ENCODE peak calls at places on chromosomes 5 and 9, in four cellular contexts. E is Panc1, N is K562, C is HepG2. P is an unnamed sample.

GRCh38 chr5:134547579-134547978 is 22.1 kb downstream of the JADE2 start:
- DNase-seq in C (no peak), E (no peak), N (no peak), P (no peak)

GRCh38 chr9:130940693-130941576 is 1.9 kb upstream of the FIBCD1 start:
- DNase-seq in E (no peak), N (peak), C (peak), P (peak)

GRCh38 chr5:108747111-108748009 is at the start of gene FER:
- DNase-seq in N (peak), C (peak), E (no peak), P (peak)

GRCh38 chr5:124371121-124371706 is 375.2 kb downstream of the ZNF608 start:
- DNase-seq in E (no peak), C (no peak), N (no peak), P (no peak)

GRCh38 chr5:78961743-78962142 is 23.4 kb downstream of the ARSB start:
- DNase-seq in C (no peak), E (no peak), N (no peak), P (no peak)

GRCh38 chr5:42241636-42242035 is 181.6 kb upstream of the GHR start:
- DNase-seq in C (no peak), E (no peak), N (no peak), P (no peak)

GRCh38 chr5:146620031-146620662 is 104.2 kb upstream of the GPR151 start:
- DNase-seq in N (no peak), C (no peak), E (no peak), P (no peak)

GRCh38 chr9:70340572-70340971 is 73.9 kb downstream of the KLF9 start:
- DNase-seq in C (peak), E (no peak), N (peak), P (no peak)

GRCh38 chr9:34992376-34992951 is 2.9 kb downstream of the DNAJB5 start:
- DNase-seq in C (peak), E (no peak), N (peak), P (peak)

GRCh38 chr5:7755958-7756357 is 95.0 kb downstream of the CFAP90 start:
- DNase-seq in C (no peak), N (peak), E (no peak), P (no peak)

GRCh38 chr5:59660737-59661136 is 232.8 kb downstream of the PDE4D start:
- DNase-seq in N (no peak), C (no peak), E (no peak), P (no peak)

GRCh38 chr9:123331303-123331702 is 24.7 kb upstream of the CRB2 start:
- DNase-seq in E (no peak), N (no peak), C (no peak), P (no peak)

GRCh38 chr9:129596541-129597328 is 24.2 kb downstream of the C9orf50 start:
- DNase-seq in C (peak), N (no peak), E (no peak), P (peak)
- TF ChIP-seq TCF7L2 in C (no peak), N (no peak), E (no peak), P (no peak)

GRCh38 chr5:82467006-82467561 is 188.9 kb upstream of the RPS23 start:
- DNase-seq in C (no peak), E (no peak), N (peak), P (no peak)
- TF ChIP-seq TCF7L2 in C (no peak), E (no peak), N (no peak), P (no peak)

GRCh38 chr9:87564111-87564510 is 66.4 kb downstream of the DAPK1 start:
- DNase-seq in C (peak), E (no peak), N (peak), P (no peak)
- TF ChIP-seq TCF7L2 in C (no peak), E (no peak), N (no peak), P (no peak)

GRCh38 chr9:28329323-28329722 is 756.0 kb upstream of the C9orf72 start:
- DNase-seq in C (no peak), E (no peak), N (no peak), P (no peak)

DNA sequence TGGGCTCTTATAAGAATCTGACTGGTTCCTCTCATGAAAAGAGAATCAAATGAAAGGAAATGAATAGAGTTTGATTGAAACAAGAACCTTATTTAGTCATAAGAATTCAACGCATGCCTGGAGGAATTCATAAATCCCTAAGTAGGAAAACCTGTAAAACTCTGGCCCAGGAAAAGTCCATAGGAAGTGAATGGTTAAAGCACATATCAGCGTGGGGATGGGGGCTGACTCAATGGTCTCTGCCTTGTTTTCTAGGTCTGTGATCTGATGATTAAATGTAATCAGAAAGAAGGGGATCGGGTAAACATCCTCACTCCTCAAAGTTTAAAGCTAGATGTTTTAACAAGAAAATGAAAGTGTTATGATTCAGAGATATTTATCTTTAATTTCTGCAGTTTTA is 759.4 kb upstream of the C9orf72 start:
- DNase-seq in C (no peak), N (no peak), E (no peak), P (no peak)
- TF ChIP-seq TCF7L2 in C (no peak), N (no peak), E (no peak), P (no peak)

GRCh38 chr5:181223041-181223728 is at the start of gene TRIM41:
- DNase-seq in E (peak), C (peak), N (peak), P (peak)

GRCh38 chr5:181222630-181223040 is 446 bp upstream of the TRIM41 start:
- DNase-seq in N (no peak), E (no peak), C (no peak), P (no peak)

GRCh38 chr5:181224390-181225234 is 1.5 kb downstream of the TRIM41 start:
- DNase-seq in E (no peak), C (no peak), N (no peak), P (no peak)

GRCh38 chr5:181221792-181222629 is 1.1 kb upstream of the TRIM41 start:
- DNase-seq in C (peak), N (peak), E (peak), P (peak)

DNA sequence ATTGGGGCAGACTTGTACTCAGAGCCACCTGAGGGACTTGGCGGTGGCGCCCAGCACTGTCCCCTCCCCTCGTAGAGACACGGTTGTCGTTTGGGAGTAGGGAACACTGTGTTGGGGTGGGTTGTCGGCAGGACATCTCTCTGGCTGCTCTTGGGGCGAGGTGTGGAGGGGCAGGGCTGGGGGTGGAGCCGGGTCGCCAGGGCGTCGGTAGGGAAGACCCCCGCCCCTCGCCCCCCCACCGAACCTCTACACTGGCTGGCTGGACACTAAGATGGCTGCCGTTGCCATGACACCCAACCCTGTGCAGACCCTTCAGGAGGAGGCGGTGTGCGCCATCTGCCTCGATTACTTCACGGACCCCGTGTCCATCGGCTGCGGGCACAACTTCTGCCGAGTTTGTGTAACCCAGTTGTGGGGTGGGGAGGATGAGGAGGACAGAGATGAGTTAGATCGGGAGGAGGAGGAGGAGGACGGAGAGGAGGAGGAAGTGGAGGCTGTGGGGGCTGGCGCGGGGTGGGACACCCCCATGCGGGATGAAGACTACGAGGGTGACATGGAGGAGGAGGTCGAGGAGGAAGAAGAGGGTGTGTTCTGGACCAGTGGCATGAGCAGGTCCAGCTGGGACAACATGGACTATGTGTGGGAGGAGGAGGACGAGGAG is 778 bp downstream of the TRIM41 start:
- DNase-seq in N (no peak), E (no peak), C (no peak), P (no peak)
- TF ChIP-seq TCF7L2 in N (no peak), E (no peak), C (no peak), P (no peak)

P was measured in HCT116.